ENCODE peak calls at places on chromosomes 2 and 18, in ten cellular contexts. U is fibroblast of mammary gland, K is A673, X is tibial artery, J is B cell, N is astrocyte of the spinal cord, O is PC-3, M is neural progenitor cell, P is spleen, H is endodermal cell. A is an unnamed sample.

GRCh38 chr2:138180691-138181386 is 216.6 kb downstream of the HNMT start:
- DNase-seq in J (no peak), U (peak; percentile 7), H (no peak), M (peak; percentile 29), K (peak; percentile 25), P (no peak), N (no peak), O (peak; percentile 10), X (no peak), A (no peak)

GRCh38 chr2:201707753-201708152 is 9.3 kb upstream of the MPP4 start:
- DNase-seq in P (no peak), U (peak; percentile 76), J (no peak), N (peak; percentile 74), M (no peak), K (peak; percentile 63), O (peak; percentile 67), X (no peak), H (no peak), A (no peak)

GRCh38 chr2:1227289-1227900 is 185.9 kb upstream of the TPO start:
- DNase-seq in J (no peak), K (no peak), P (peak; percentile 75), U (no peak), O (no peak), H (no peak), M (no peak), N (peak; percentile 18), X (no peak), A (no peak)

GRCh38 chr2:145066151-145066661 is 546.3 kb upstream of the ZEB2 start:
- DNase-seq in N (no peak), H (no peak), O (no peak), K (no peak), J (no peak), X (no peak), M (no peak), U (peak; percentile 38), P (no peak), A (no peak)

GRCh38 chr2:184677171-184677570 is 78.8 kb downstream of the ZNF804A start:
- DNase-seq in P (no peak), J (no peak), K (peak; percentile 27), X (no peak), U (no peak), M (no peak), O (peak; percentile 9), N (no peak), H (no peak), A (no peak)

GRCh38 chr18:24651472-24651871 is 191.0 kb downstream of the HRH4 start:
- DNase-seq in J (no peak), U (no peak), N (no peak), P (no peak), H (no peak), K (no peak), X (no peak), O (no peak), M (no peak), A (no peak)

GRCh38 chr2:149038442-149039212 is at the start of gene LYPD6B:
- DNase-seq in K (peak; percentile 14), P (peak; percentile 80), X (no peak), N (no peak), M (peak; percentile 70), H (peak; percentile 88), J (no peak), U (no peak), O (peak; percentile 63), A (no peak)

GRCh38 chr2:30756051-30756719 is 51.1 kb downstream of the CAPN13 start:
- DNase-seq in M (no peak), K (peak; percentile 81), U (no peak), P (peak; percentile 40), X (no peak), N (no peak), H (no peak), J (no peak), O (peak; percentile 80), A (no peak)

GRCh38 chr18:58714259-58714658 is 43.0 kb downstream of the MALT1 start:
- DNase-seq in U (no peak), J (peak; percentile 50), K (no peak), P (no peak), X (no peak), O (no peak), N (no peak), M (no peak), H (no peak), A (no peak)

GRCh38 chr2:239805043-239805329 is 220.2 kb downstream of the NDUFA10 start:
- DNase-seq in O (no peak), H (peak; percentile 26), U (no peak), M (no peak), J (no peak), P (no peak), X (no peak), K (no peak), N (no peak), A (no peak)

GRCh38 chr2:223187256-223187655 is 135.3 kb downstream of the KCNE4 start:
- DNase-seq in N (no peak), J (no peak), H (no peak), U (no peak), K (no peak), X (no peak), M (no peak), P (no peak), O (no peak), A (no peak)

GRCh38 chr2:96404446-96405373 is 69.1 kb downstream of the NCAPH start:
- DNase-seq in M (no peak), U (no peak), J (no peak), X (no peak), N (no peak), K (peak; percentile 72), H (no peak), O (peak; percentile 26), P (no peak), A (no peak)

GRCh38 chr2:150472122-150472899 is 15.2 kb downstream of the RND3 start:
- DNase-seq in O (peak; percentile 48), K (peak; percentile 37), U (peak; percentile 86), N (peak; percentile 72), J (no peak), M (no peak), X (peak; percentile 63), P (no peak), H (no peak), A (no peak)

GRCh38 chr2:70328921-70329561 is 27.2 kb upstream of the FAM136A start:
- DNase-seq in P (no peak), M (no peak), X (no peak), N (no peak), K (no peak), U (no peak), H (peak; percentile 77), J (no peak), O (peak; percentile 97), A (no peak)

DNA sequence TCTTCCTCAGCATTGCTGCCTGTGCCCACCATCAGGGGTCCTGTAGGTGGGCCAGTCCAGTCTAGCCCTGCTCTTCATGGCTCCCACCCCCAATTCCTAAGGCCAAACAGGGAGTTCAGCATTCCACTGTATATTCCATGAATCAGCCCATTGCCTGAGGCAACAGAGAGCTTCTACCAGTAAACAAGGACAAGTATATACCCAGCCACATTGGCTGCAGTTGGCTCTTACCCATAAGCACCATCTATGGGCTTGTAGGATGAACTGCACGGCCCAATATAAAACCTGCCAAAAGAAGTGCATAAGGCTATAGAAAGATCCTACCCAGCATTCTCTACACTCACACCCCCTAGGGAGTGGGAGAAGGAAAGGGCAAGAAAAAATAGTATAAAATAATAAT is 95.1 kb upstream of the SALL3 start:
- DNase-seq in J (no peak), K (no peak), H (peak; percentile 45), N (no peak), P (no peak), U (no peak), M (no peak), O (peak; percentile 7), X (no peak), A (no peak)
- TF ChIP-seq CTCF in J (no peak), K (no peak), H (peak; percentile 64), N (no peak), P (no peak), U (no peak), M (peak; percentile 28), O (no peak), X (no peak), A (no peak)

DNA sequence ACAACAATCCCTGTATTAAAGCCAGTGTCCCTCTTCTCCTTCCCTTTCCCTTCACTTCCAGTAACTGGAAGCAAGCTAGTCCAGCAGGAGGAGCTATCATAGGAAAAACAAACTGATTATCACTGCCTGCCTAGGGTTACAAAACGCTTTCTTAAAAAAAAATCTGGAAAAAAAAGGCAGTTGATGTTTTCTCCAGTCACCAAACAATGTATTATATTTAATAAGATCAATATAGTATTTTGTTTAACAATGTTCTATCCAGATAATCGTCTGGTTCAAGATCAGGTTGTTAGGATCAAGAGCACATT is 78.8 kb upstream of the ITGB6 start:
- DNase-seq in P (no peak), X (no peak), J (no peak), H (no peak), O (peak; percentile 52), U (peak; percentile 68), N (peak; percentile 49), K (no peak), M (peak; percentile 44), A (no peak)
- TF ChIP-seq CTCF in P (no peak), X (peak; percentile 37), J (no peak), H (peak; percentile 79), O (peak; percentile 65), U (peak; percentile 65), N (peak; percentile 65), K (peak; percentile 64), M (peak; percentile 58), A (peak; percentile 83)

GRCh38 chr2:62197017-62197586 is 1.2 kb downstream of the B3GNT2 start:
- DNase-seq in P (peak; percentile 89), K (no peak), M (peak; percentile 40), J (no peak), X (no peak), O (peak; percentile 17), H (peak; percentile 62), N (no peak), U (no peak), A (no peak)
- TF ChIP-seq CTCF in P (no peak), K (peak; percentile 24), M (no peak), J (no peak), X (no peak), O (peak; percentile 51), H (no peak), N (peak; percentile 25), U (no peak), A (peak; percentile 59)

GRCh38 chr2:109261906-109262631 is 133.1 kb downstream of the SH3RF3 start:
- DNase-seq in P (peak; percentile 60), H (no peak), X (no peak), J (no peak), M (no peak), N (no peak), U (no peak), K (no peak), O (no peak), A (no peak)

GRCh38 chr2:109260116-109260855 is 131.3 kb downstream of the SH3RF3 start:
- DNase-seq in P (peak; percentile 45), J (no peak), K (no peak), N (no peak), U (no peak), O (no peak), H (peak; percentile 30), M (no peak), X (peak; percentile 7), A (no peak)

GRCh38 chr2:109259671-109260070 is 130.7 kb downstream of the SH3RF3 start:
- DNase-seq in P (peak; percentile 51), M (no peak), U (no peak), O (no peak), K (no peak), X (no peak), H (no peak), J (no peak), N (no peak), A (no peak)

GRCh38 chr2:109258905-109259540 is 130.0 kb downstream of the SH3RF3 start:
- DNase-seq in K (no peak), P (peak; percentile 54), U (no peak), J (no peak), O (no peak), H (no peak), M (no peak), X (peak; percentile 53), N (no peak), A (no peak)

GRCh38 chr2:109260886-109261700 is 132.1 kb downstream of the SH3RF3 start:
- DNase-seq in M (peak; percentile 32), N (no peak), U (peak; percentile 37), X (peak; percentile 11), P (peak; percentile 50), K (no peak), J (no peak), O (peak; percentile 18), H (peak; percentile 80), A (no peak)
- TF ChIP-seq CTCF in M (peak; percentile 43), N (peak; percentile 50), U (peak; percentile 36), X (no peak), P (no peak), K (peak; percentile 9), J (no peak), O (peak; percentile 51), H (peak; percentile 68), A (peak; percentile 55)

A was measured in chondrocyte.